ENCODE peak calls at places on chromosomes 13 and 19, in seven cellular contexts. V is psoas muscle, A is heart right ventricle, Z is adrenal gland, B is sigmoid colon, U is ovary, H is uterus. M is an unnamed sample.

GRCh38 chr19:18794692-18795091 is 3.6 kb upstream of the COMP start:
- DNase-seq in A (no peak), B (no peak), V (no peak), Z (no peak), H (no peak), U (no peak), M (no peak)

GRCh38 chr19:15180451-15181390 is 20.1 kb downstream of the NOTCH3 start:
- DNase-seq in V (peak; percentile 56), U (no peak), A (peak; percentile 54), H (no peak), Z (peak; percentile 24), B (no peak), M (peak; percentile 68)

GRCh38 chr19:48703316-48703715 is 7.5 kb downstream of the FUT2 start:
- DNase-seq in A (no peak), U (no peak), V (no peak), B (no peak), H (no peak), Z (no peak), M (no peak)

GRCh38 chr19:18785179-18786124 is 5.7 kb downstream of the COMP start:
- DNase-seq in A (peak; percentile 83), V (peak; percentile 91), U (peak; percentile 82), H (peak; percentile 76), B (peak; percentile 83), Z (peak; percentile 68), M (peak; percentile 98)

GRCh38 chr13:78611040-78611439 is 7.7 kb upstream of the POU4F1 start:
- DNase-seq in A (no peak), H (no peak), V (no peak), B (no peak), Z (no peak), U (no peak), M (no peak)

GRCh38 chr13:46720189-46720588 is 76.8 kb downstream of the ESD start:
- DNase-seq in H (no peak), V (no peak), Z (no peak), B (no peak), A (no peak), U (no peak), M (no peak)

GRCh38 chr13:91609353-91609752 is 210.9 kb downstream of the GPC5 start:
- DNase-seq in Z (no peak), H (no peak), A (no peak), B (no peak), V (no peak), U (no peak), M (peak; percentile 53)

GRCh38 chr13:73492811-73493210 is 434.0 kb downstream of the KLF5 start:
- DNase-seq in V (no peak), A (no peak), Z (no peak), B (no peak), U (no peak), H (no peak), M (no peak)

DNA sequence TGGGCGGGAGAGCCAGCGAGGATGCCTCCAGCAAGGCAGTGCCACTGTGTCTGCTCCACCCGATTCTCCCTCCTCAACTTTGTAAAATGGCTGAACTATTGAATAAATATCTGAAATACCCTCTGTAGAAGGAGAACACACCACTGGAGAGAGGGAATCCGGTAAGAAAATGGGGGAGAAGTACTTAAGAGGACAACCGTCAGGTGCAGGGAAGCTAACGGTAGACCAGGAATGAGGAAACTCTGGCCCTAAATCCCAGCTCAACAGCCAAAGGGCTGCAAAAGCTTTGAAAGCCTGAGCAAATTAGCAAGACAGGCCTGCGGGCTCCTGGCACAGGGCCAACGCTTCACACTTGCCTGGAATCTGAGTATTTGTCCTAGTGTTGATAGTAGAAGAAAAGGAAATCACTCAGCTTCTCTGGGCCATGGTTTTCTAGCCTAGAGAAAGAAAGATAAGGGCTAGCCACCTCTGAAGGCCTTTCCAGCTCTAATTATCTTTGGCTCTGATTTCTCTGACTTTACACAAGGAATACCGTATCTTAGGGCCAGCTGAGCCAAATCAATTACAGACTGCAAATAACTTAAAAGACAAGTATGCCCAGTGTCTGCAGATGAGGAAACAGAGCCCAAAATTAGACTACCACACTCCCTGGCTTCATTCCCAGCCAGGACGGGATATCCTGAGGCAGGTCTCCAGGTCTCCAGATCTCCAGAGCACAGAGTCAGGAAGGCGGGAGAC is 69.7 kb downstream of the STK24 start:
- DNase-seq in B (peak; percentile 83), H (peak; percentile 62), Z (peak; percentile 39), A (peak; percentile 75), U (peak; percentile 72), V (no peak), M (peak; percentile 75)
- H3K4me1 ChIP-seq in B (peaks cover 80% of the 10 kb centered on the region), H (peaks cover 24% of the 10 kb centered on the region), Z (peaks cover 38% of the 10 kb centered on the region), A (peaks cover 35% of the 10 kb centered on the region), U (peaks cover 32% of the 10 kb centered on the region), V (peaks cover 57% of the 10 kb centered on the region), M (peaks cover 37% of the 10 kb centered on the region)

DNA sequence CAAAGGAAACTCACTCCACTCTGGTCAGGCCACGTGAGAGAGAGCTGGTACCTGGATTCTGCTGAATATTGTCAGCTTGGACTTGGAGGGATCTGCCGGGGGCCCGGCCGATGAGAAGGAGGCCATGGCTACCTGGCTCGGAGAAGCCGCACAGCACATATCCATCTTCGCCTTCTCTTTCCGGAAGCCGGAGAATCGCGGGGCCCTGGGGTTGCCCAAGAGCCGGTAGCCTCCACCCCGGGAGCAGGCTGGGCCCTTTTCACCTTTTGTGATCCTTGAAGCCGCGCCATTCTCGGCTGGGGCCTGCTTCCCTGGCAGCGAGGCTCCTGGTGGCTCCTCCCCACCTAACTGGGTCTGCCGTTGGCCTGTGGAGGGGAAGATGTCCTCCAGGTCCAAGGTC is 28.9 kb downstream of the ZNF541 start:
- DNase-seq in H (no peak), U (no peak), A (no peak), V (no peak), B (no peak), Z (no peak), M (no peak)
- H3K4me3 ChIP-seq in H (no peak overlapping the region), U (no peak overlapping the region), A (no peak overlapping the region), V (no peak overlapping the region), B (no peak overlapping the region), Z (no peak overlapping the region), M (no peak overlapping the region)

GRCh38 chr19:8585057-8585893 is 8.0 kb upstream of the MYO1F start:
- DNase-seq in A (no peak), H (no peak), B (no peak), Z (no peak), U (no peak), V (no peak), M (no peak)

GRCh38 chr19:8580710-8581281 is 3.6 kb upstream of the MYO1F start:
- DNase-seq in V (peak; percentile 85), Z (peak; percentile 77), H (peak; percentile 83), U (peak; percentile 85), B (peak; percentile 88), A (peak; percentile 80), M (peak; percentile 84)

GRCh38 chr19:8589177-8589714 is 12.0 kb upstream of the MYO1F start:
- DNase-seq in Z (no peak), V (no peak), H (no peak), A (no peak), B (no peak), U (no peak), M (no peak)

DNA sequence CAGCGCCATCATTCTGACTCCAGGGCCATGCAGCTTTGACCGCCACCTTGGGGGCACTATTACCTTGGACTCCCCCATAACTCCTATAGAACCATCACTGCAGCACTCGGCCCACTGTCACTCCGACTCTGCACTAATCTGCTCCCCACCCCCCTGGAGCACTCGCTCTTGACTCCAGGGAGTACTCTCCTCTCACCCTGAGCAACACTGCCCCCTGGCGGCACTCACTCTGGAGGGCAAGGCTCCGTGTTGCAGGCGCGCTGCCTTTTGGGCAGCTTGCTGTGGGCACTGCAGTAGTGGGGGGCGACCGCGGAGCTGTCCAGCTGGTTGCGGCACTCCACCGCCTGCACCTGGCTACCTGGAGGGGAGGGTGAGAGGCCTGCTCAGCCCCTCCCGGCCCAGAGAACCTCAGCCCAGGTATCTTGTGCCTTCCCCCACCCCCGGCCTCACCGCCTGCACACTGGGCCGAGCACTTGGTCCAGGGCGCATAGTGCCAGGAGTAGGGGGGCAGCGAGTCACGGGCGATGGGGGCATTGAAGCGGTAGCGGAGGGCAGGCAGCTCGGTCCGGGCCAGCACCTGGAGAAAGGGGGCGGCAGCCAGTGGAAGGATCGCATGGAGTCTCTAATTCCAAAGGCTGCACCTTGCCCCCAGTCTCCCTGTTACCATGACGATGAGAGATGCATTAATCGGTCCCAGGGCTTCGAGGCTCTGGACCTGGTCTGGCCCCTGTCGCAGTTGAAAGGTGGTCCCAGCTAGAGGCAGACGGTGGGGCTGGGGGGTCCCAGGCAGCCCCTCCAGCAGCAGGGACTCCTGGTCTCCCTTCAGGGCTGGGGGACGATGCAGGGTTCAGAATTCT is 8.9 kb upstream of the MYO1F start:
- DNase-seq in A (peak; percentile 63), V (no peak), Z (no peak), B (no peak), U (no peak), H (no peak), M (peak; percentile 66)
- TF ChIP-seq CTCF in A (peak; percentile 55), V (peak; percentile 21), Z (peak; percentile 20), B (no peak), U (no peak), H (no peak), M (peak; percentile 52)

DNA sequence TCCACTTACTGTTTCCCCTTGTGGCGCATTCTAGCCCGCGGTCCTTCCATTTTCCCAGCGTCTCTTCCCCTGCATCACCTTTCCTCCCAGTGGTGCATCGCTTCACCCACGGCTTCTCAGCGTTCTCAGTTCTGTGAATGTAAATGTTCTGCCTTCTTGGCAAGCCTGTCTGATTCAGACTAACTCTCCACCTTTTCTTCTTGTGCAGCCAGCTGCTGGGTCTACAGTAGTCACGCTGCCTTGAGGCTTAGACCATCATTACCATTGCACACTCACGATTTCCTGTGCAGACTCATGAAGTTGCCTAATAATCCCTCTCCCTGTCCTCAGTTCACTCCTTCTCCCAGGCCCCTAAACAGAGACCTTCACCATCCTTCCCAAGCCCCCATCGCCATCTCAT is 75.0 kb downstream of the DHRS12 start:
- DNase-seq in H (no peak), U (no peak), A (no peak), B (no peak), V (no peak), Z (no peak), M (no peak)
- H3K4me1 ChIP-seq in H (peaks cover 6% of the 10 kb centered on the region), U (peaks cover 22% of the 10 kb centered on the region), A (peaks cover 2% of the 10 kb centered on the region), B (peaks cover 33% of the 10 kb centered on the region), V (peaks cover 4% of the 10 kb centered on the region), Z (peaks cover 39% of the 10 kb centered on the region), M (no peaks in the 10 kb centered on the region)

DNA sequence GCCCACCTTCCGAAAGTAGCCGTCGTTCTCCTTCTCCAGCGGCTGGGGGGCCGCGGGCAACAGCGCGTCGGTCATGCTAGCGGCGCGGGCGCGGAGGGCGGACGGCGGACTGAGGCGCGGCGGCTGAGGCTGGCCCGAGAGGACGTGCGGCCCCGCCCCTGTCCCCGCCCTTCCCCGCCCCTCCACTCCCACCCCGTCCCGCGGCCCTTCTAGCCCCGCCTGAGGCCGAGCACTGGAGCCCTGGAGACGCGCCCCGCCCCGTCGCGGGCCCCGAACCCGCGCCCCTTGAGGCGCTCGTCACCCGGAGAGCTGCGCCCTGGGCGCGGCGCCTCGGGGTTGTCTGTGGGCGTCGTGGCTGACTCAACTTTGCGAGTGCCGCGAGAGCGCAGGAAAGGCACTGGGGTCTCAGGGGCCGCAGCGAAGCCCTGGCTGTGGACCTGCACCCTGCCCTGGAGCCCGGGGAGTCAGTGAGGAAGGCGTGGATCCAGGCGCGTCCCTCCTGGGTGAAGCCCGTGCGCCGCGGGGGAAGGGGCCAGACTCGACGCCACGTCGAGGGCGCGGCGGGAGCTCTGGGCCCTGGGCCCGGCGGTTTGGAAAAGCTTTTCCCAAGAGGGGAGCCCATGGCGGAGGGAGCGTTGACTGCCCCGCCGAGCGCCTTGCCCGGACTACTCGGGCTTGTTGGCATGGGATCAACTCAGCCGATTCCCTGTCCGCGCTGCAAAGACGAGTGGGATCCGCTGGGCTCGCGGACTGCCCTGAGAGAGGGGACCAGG is at the start of gene RHPN2:
- DNase-seq in A (peak; percentile 70), H (peak; percentile 54), U (peak; percentile 50), B (peak; percentile 73), V (peak; percentile 64), Z (peak; percentile 17), M (peak; percentile 85)
- H3K4me3 ChIP-seq in A (peak within 1 kb of the TSS; percentile 62), H (peak within 1 kb of the TSS; percentile 41), U (peak within 1 kb of the TSS; percentile 64), B (peak within 1 kb of the TSS; percentile 41), V (peak within 1 kb of the TSS; percentile 61), Z (peak within 1 kb of the TSS; percentile 26), M (peak within 1 kb of the TSS; percentile 51)

GRCh38 chr19:2952953-2953481 is 8.2 kb upstream of the ZNF77 start:
- DNase-seq in H (no peak), A (no peak), B (no peak), U (no peak), Z (no peak), V (no peak), M (no peak)
- TF ChIP-seq CTCF in H (no peak), A (no peak), B (no peak), U (no peak), Z (peak; percentile 9), V (no peak), M (no peak)

M was measured in BE2C.